ENCODE peak calls at places on chromosomes 6 and 20, in four cellular contexts. P is H1, L is H9, Y is IMR-90. K is an unnamed sample.

GRCh38 chr6:95577317-95578105 is at the start of gene MANEA:
- DNase-seq in P (peak; percentile 85), L (peak; percentile 83), Y (peak; percentile 85), K (peak; percentile 96)

GRCh38 chr6:2938632-2939083 is 32.7 kb downstream of the SERPINB6 start:
- DNase-seq in P (peak; percentile 49), L (no peak), Y (no peak), K (no peak)

GRCh38 chr6:136956590-136957573 is 34.8 kb downstream of the SLC35D3 start:
- DNase-seq in P (peak; percentile 70), L (peak; percentile 83), Y (no peak), K (peak; percentile 79)

GRCh38 chr20:11168026-11168425 is 494.2 kb upstream of the JAG1 start:
- DNase-seq in P (no peak), L (no peak), Y (peak; percentile 61), K (no peak)

GRCh38 chr6:148737806-148738205 is 9.0 kb upstream of the UST start:
- DNase-seq in P (no peak), L (no peak), Y (no peak), K (no peak)

GRCh38 chr20:29741894-29742698 is 1515.4 kb upstream of the DEFB115 start:
- DNase-seq in P (no peak), L (no peak), Y (no peak), K (no peak)

GRCh38 chr6:150940951-150941350 is 75.4 kb downstream of the MTHFD1L start:
- DNase-seq in P (no peak), L (no peak), Y (peak; percentile 54), K (no peak)

GRCh38 chr6:49666930-49667369 is 30.3 kb upstream of the RHAG start:
- DNase-seq in P (no peak), L (no peak), Y (no peak), K (peak; percentile 41)

GRCh38 chr6:111210074-111210729 is 122.9 kb downstream of the SLC16A10 start:
- DNase-seq in P (peak; percentile 49), L (peak; percentile 34), Y (peak; percentile 57), K (peak; percentile 75)

GRCh38 chr20:55174172-55174571 is 698.8 kb downstream of the DOK5 start:
- DNase-seq in P (no peak), L (no peak), Y (no peak), K (no peak)

GRCh38 chr6:3390698-3391097 is 66.2 kb downstream of the SLC22A23 start:
- DNase-seq in P (no peak), L (no peak), Y (peak; percentile 69), K (no peak)

GRCh38 chr6:121520337-121521163 is 85.1 kb downstream of the GJA1 start:
- DNase-seq in P (no peak), L (no peak), Y (peak; percentile 89), K (peak; percentile 91)

GRCh38 chr6:87407531-87407895 is 259 bp upstream of the CFAP206 start:
- DNase-seq in P (no peak), L (no peak), Y (peak; percentile 41), K (no peak)

GRCh38 chr20:18615020-18615652 is 27.3 kb downstream of the DTD1 start:
- DNase-seq in P (no peak), L (no peak), Y (no peak), K (no peak)

DNA sequence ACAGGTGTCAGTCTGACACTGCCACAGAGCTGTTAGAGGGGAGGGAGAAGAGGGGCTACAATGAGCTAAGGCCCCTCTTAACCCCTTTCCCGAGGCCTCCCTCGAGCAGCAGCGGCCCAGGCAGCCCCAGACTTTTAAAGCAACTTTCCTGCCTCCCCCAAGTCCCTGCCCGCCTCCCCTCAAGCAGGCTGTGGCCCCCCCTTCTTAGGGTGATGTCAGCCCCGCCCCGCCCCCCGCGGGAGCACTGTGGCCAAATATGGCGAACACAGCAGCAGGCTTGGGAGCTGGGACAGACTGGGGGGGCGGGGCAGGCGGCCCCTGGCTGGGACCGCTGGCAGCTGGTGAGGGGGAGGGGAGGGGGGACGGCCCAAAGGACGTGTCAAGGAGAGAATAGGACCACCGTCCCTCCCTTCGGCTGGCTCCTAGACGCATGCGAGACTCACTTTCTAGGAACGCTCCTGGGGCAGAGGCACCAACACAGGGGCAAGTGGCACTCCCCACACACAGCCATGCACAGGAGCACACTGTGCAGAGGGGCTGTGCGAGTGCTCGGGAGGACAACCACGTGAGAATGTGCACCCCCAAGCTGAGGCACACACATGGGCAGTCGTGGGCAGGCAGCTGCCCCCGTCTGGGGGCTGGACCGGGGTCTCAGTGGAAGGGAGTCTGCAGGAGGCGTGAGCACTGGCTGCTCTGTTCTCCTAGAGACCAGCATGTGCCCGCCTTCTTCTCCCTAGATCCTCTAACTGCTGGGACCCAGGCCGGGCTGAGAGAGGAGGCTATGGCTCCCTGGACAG is 6.7 kb downstream of the TEAD3 start:
- DNase-seq in P (no peak), L (peak; percentile 88), Y (peak; percentile 81), K (peak; percentile 93)
- H3K56ac ChIP-seq in P (peak overlapping the region; percentile 44), L (no peak overlapping the region), Y (peak overlapping the region; percentile 96), K (peak overlapping the region; percentile 97)

GRCh38 chr20:51640743-51641142 is 98.2 kb upstream of the NFATC2 start:
- DNase-seq in P (no peak), L (no peak), Y (peak; percentile 84), K (no peak)
- H3K23ac ChIP-seq in P (no peak overlapping the region), L (no peak overlapping the region), Y (no peak overlapping the region), K (no peak overlapping the region)

GRCh38 chr6:155004017-155004416 is 8.9 kb downstream of the TIAM2 start:
- DNase-seq in P (no peak), L (no peak), Y (no peak), K (no peak)
- H3K56ac ChIP-seq in P (no peak overlapping the region), L (no peak overlapping the region), Y (no peak overlapping the region), K (no peak overlapping the region)

GRCh38 chr6:170212051-170212756 is 78.7 kb downstream of the DLL1 start:
- DNase-seq in P (no peak), L (peak; percentile 32), Y (no peak), K (no peak)
- H3K23ac ChIP-seq in P (no peak overlapping the region), L (no peak overlapping the region), Y (no peak overlapping the region), K (no peak overlapping the region)

GRCh38 chr6:30912746-30913520 is 1.1 kb upstream of the VARS2 start:
- DNase-seq in P (no peak), L (no peak), Y (no peak), K (no peak)
- H3K56ac ChIP-seq in P (no peak overlapping the region), L (no peak overlapping the region), Y (no peak overlapping the region), K (no peak overlapping the region)

GRCh38 chr20:25018841-25019240 is 26.3 kb upstream of the APMAP start:
- DNase-seq in P (no peak), L (no peak), Y (no peak), K (no peak)
- H3K23ac ChIP-seq in P (no peak overlapping the region), L (no peak overlapping the region), Y (no peak overlapping the region), K (no peak overlapping the region)

DNA sequence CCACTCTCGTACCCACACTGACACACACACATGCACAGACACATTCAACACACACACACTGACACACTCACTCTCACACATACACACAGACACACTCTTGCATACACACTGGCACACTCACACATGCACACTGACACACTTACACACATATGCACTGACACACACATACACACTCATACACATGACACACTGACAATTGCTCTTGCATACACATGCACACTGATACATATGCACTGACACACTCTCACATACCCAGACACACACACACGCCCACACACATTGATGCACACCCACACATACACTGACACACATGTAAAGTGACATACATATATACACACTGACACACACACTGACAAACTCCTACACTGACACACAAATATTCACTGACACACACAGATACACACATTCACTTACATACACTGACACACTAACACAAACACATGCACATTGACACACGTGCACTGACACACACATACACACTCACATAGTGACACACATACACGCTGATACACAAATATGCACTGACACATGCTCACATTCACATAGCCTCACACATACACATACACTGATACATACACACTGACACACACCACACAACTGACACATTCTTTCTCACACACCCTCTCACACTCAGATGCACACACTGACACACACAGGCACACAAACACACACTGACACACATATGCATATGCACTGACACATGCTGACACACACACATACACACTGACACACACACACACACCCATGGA is 236.8 kb downstream of the LRFN2 start:
- DNase-seq in P (peak; percentile 27), L (no peak), Y (no peak), K (no peak)
- H3K56ac ChIP-seq in P (no peak overlapping the region), L (no peak overlapping the region), Y (no peak overlapping the region), K (no peak overlapping the region)

GRCh38 chr20:44254073-44254472 is 7.0 kb downstream of the GDAP1L1 start:
- DNase-seq in P (no peak), L (no peak), Y (no peak), K (no peak)
- H3K23ac ChIP-seq in P (no peak overlapping the region), L (no peak overlapping the region), Y (no peak overlapping the region), K (no peak overlapping the region)